ENCODE peak calls at places on chromosomes 1 and 21, in eight cellular contexts. One of them, this sample, is unnamed.

GRCh38 chr1:78682527-78682926 is 32.9 kb downstream of the IFI44 start:
- DNase-seq in sigmoid colon: no peak
- DNase-seq in GM20000: no peak
- DNase-seq in WTC11: no peak
- DNase-seq in HFF-Myc: no peak
- DNase-seq in tibial nerve: no peak
- DNase-seq in GM12878: no peak
- DNase-seq in ascending aorta: no peak
- DNase-seq in this sample: no peak

GRCh38 chr1:58908539-58909161 is 124.8 kb upstream of the JUN start:
- DNase-seq in GM12878: no peak
- DNase-seq in tibial nerve: no peak
- DNase-seq in ascending aorta: no peak
- DNase-seq in sigmoid colon: no peak
- DNase-seq in HFF-Myc: no peak
- DNase-seq in WTC11: no peak
- DNase-seq in GM20000: no peak
- DNase-seq in this sample: no peak

GRCh38 chr1:24856787-24857527 is 73.1 kb downstream of the RUNX3 start:
- DNase-seq in HFF-Myc: no peak
- DNase-seq in sigmoid colon: no peak
- DNase-seq in GM12878: no peak
- DNase-seq in tibial nerve: no peak
- DNase-seq in ascending aorta: no peak
- DNase-seq in GM20000: no peak
- DNase-seq in WTC11: no peak
- DNase-seq in this sample: no peak

GRCh38 chr1:178960781-178961180 is 64.9 kb upstream of the FAM20B start:
- DNase-seq in sigmoid colon: no peak
- DNase-seq in ascending aorta: no peak
- DNase-seq in HFF-Myc: no peak
- DNase-seq in GM12878: no peak
- DNase-seq in WTC11: no peak
- DNase-seq in GM20000: no peak
- DNase-seq in tibial nerve: no peak
- DNase-seq in this sample: no peak

GRCh38 chr1:244834596-244835275 is 722 bp upstream of the COX20 start:
- DNase-seq in WTC11: peak; percentile 87
- DNase-seq in GM20000: peak; percentile 93
- DNase-seq in GM12878: peak; percentile 88
- DNase-seq in sigmoid colon: peak; percentile 94
- DNase-seq in HFF-Myc: peak; percentile 84
- DNase-seq in ascending aorta: peak; percentile 63
- DNase-seq in tibial nerve: peak; percentile 84
- DNase-seq in this sample: peak; percentile 85

GRCh38 chr1:96923753-96924152 is 202.2 kb downstream of the PTBP2 start:
- DNase-seq in tibial nerve: no peak
- DNase-seq in ascending aorta: no peak
- DNase-seq in sigmoid colon: no peak
- DNase-seq in GM20000: no peak
- DNase-seq in HFF-Myc: no peak
- DNase-seq in GM12878: no peak
- DNase-seq in WTC11: no peak
- DNase-seq in this sample: no peak

GRCh38 chr1:64894438-64895196 is 71.7 kb downstream of the JAK1 start:
- DNase-seq in GM12878: no peak
- DNase-seq in sigmoid colon: no peak
- DNase-seq in tibial nerve: no peak
- DNase-seq in WTC11: no peak
- DNase-seq in GM20000: no peak
- DNase-seq in HFF-Myc: no peak
- DNase-seq in ascending aorta: no peak
- DNase-seq in this sample: no peak

GRCh38 chr1:37477946-37478345 is 3.6 kb downstream of the ZC3H12A start:
- DNase-seq in GM20000: no peak
- DNase-seq in sigmoid colon: no peak
- DNase-seq in WTC11: no peak
- DNase-seq in HFF-Myc: no peak
- DNase-seq in tibial nerve: no peak
- DNase-seq in ascending aorta: no peak
- DNase-seq in GM12878: no peak
- DNase-seq in this sample: no peak

GRCh38 chr1:53298163-53298685 is 29.6 kb downstream of the LRP8 start:
- DNase-seq in HFF-Myc: no peak
- DNase-seq in GM20000: no peak
- DNase-seq in ascending aorta: no peak
- DNase-seq in WTC11: no peak
- DNase-seq in GM12878: no peak
- DNase-seq in tibial nerve: no peak
- DNase-seq in sigmoid colon: no peak
- DNase-seq in this sample: no peak

GRCh38 chr1:53295295-53295694 is 32.6 kb downstream of the LRP8 start:
- DNase-seq in WTC11: no peak
- DNase-seq in sigmoid colon: no peak
- DNase-seq in GM12878: no peak
- DNase-seq in tibial nerve: no peak
- DNase-seq in HFF-Myc: no peak
- DNase-seq in ascending aorta: no peak
- DNase-seq in GM20000: no peak
- DNase-seq in this sample: no peak

GRCh38 chr1:53299233-53299632 is 28.6 kb downstream of the LRP8 start:
- DNase-seq in GM20000: no peak
- DNase-seq in WTC11: no peak
- DNase-seq in sigmoid colon: no peak
- DNase-seq in ascending aorta: no peak
- DNase-seq in HFF-Myc: no peak
- DNase-seq in GM12878: no peak
- DNase-seq in tibial nerve: no peak
- DNase-seq in this sample: no peak

GRCh38 chr1:53295746-53296722 is 31.8 kb downstream of the LRP8 start:
- DNase-seq in tibial nerve: no peak
- DNase-seq in GM20000: peak; percentile 68
- DNase-seq in GM12878: peak; percentile 36
- DNase-seq in HFF-Myc: no peak
- DNase-seq in ascending aorta: no peak
- DNase-seq in sigmoid colon: no peak
- DNase-seq in WTC11: no peak
- DNase-seq in this sample: peak; percentile 32

DNA sequence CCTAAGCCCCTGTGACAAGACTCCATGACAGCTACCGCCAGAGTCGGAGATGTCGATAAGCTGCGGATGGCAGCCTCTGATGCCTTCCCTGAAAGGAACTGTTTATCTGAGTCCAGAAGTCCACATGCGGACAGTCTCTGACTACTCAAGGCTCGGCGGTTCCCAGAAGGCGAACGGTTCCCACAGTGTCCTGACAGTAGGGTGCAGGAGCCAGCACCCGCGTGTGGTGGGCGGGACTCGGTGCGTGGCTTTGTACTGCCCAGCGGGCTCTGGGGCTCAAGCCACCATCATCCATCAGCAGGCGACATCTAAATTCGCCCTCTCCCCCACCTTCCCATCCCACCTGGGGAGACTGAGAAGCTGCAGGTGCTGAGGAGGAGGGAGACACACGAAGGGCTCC is 30.6 kb downstream of the LRP8 start:
- DNase-seq in GM20000: no peak
- DNase-seq in HFF-Myc: no peak
- DNase-seq in WTC11: no peak
- DNase-seq in GM12878: no peak
- DNase-seq in tibial nerve: no peak
- DNase-seq in sigmoid colon: no peak
- DNase-seq in ascending aorta: no peak
- DNase-seq in this sample: no peak
- TF ChIP-seq CTCF in GM20000: no peak
- TF ChIP-seq CTCF in HFF-Myc: no peak
- TF ChIP-seq CTCF in WTC11: no peak
- TF ChIP-seq CTCF in GM12878: no peak
- TF ChIP-seq CTCF in tibial nerve: no peak
- TF ChIP-seq CTCF in sigmoid colon: no peak
- TF ChIP-seq CTCF in ascending aorta: no peak
- TF ChIP-seq CTCF in this sample: no peak

GRCh38 chr1:169812131-169812530 is 17.4 kb upstream of the METTL18 start:
- DNase-seq in sigmoid colon: no peak
- DNase-seq in ascending aorta: no peak
- DNase-seq in GM20000: no peak
- DNase-seq in tibial nerve: no peak
- DNase-seq in WTC11: no peak
- DNase-seq in HFF-Myc: no peak
- DNase-seq in GM12878: no peak
- DNase-seq in this sample: no peak

GRCh38 chr1:169814265-169814664 is 19.6 kb upstream of the METTL18 start:
- DNase-seq in WTC11: no peak
- DNase-seq in sigmoid colon: no peak
- DNase-seq in GM20000: no peak
- DNase-seq in GM12878: no peak
- DNase-seq in ascending aorta: no peak
- DNase-seq in tibial nerve: no peak
- DNase-seq in HFF-Myc: no peak
- DNase-seq in this sample: no peak

GRCh38 chr1:169804941-169805340 is 10.2 kb upstream of the METTL18 start:
- DNase-seq in HFF-Myc: no peak
- DNase-seq in sigmoid colon: no peak
- DNase-seq in ascending aorta: no peak
- DNase-seq in WTC11: no peak
- DNase-seq in GM20000: no peak
- DNase-seq in tibial nerve: no peak
- DNase-seq in GM12878: no peak
- DNase-seq in this sample: no peak

GRCh38 chr1:169809370-169810095 is 14.8 kb upstream of the METTL18 start:
- DNase-seq in GM12878: no peak
- DNase-seq in ascending aorta: no peak
- DNase-seq in sigmoid colon: no peak
- DNase-seq in WTC11: no peak
- DNase-seq in GM20000: peak; percentile 28
- DNase-seq in HFF-Myc: peak; percentile 12
- DNase-seq in tibial nerve: peak; percentile 60
- DNase-seq in this sample: peak; percentile 20
- TF ChIP-seq CTCF in GM12878: peak; percentile 54
- TF ChIP-seq CTCF in ascending aorta: peak; percentile 65
- TF ChIP-seq CTCF in sigmoid colon: peak; percentile 38
- TF ChIP-seq CTCF in WTC11: peak; percentile 45
- TF ChIP-seq CTCF in GM20000: no peak
- TF ChIP-seq CTCF in HFF-Myc: peak; percentile 18
- TF ChIP-seq CTCF in tibial nerve: peak; percentile 67
- TF ChIP-seq CTCF in this sample: peak; percentile 78

GRCh38 chr21:34728479-34728878 is 59.7 kb downstream of the CLIC6 start:
- DNase-seq in ascending aorta: no peak
- DNase-seq in GM20000: no peak
- DNase-seq in GM12878: no peak
- DNase-seq in tibial nerve: no peak
- DNase-seq in WTC11: no peak
- DNase-seq in HFF-Myc: no peak
- DNase-seq in sigmoid colon: no peak
- DNase-seq in this sample: no peak

GRCh38 chr21:34724857-34725195 is 56.0 kb downstream of the CLIC6 start:
- DNase-seq in GM12878: no peak
- DNase-seq in ascending aorta: no peak
- DNase-seq in WTC11: no peak
- DNase-seq in sigmoid colon: no peak
- DNase-seq in GM20000: no peak
- DNase-seq in HFF-Myc: no peak
- DNase-seq in tibial nerve: no peak
- DNase-seq in this sample: no peak

GRCh38 chr21:34724131-34724856 is 55.5 kb downstream of the CLIC6 start:
- DNase-seq in WTC11: no peak
- DNase-seq in GM12878: no peak
- DNase-seq in HFF-Myc: no peak
- DNase-seq in tibial nerve: no peak
- DNase-seq in ascending aorta: no peak
- DNase-seq in sigmoid colon: no peak
- DNase-seq in GM20000: no peak
- DNase-seq in this sample: no peak

GRCh38 chr21:34726627-34727337 is 58.0 kb downstream of the CLIC6 start:
- DNase-seq in ascending aorta: no peak
- DNase-seq in tibial nerve: no peak
- DNase-seq in HFF-Myc: no peak
- DNase-seq in GM12878: no peak
- DNase-seq in sigmoid colon: no peak
- DNase-seq in WTC11: no peak
- DNase-seq in GM20000: no peak
- DNase-seq in this sample: no peak

GRCh38 chr21:34722684-34723300 is 54.0 kb downstream of the CLIC6 start:
- DNase-seq in GM20000: peak; percentile 44
- DNase-seq in WTC11: peak; percentile 76
- DNase-seq in ascending aorta: no peak
- DNase-seq in sigmoid colon: no peak
- DNase-seq in HFF-Myc: no peak
- DNase-seq in GM12878: no peak
- DNase-seq in tibial nerve: no peak
- DNase-seq in this sample: peak; percentile 6
- TF ChIP-seq CTCF in GM20000: peak; percentile 45
- TF ChIP-seq CTCF in WTC11: peak; percentile 91
- TF ChIP-seq CTCF in ascending aorta: peak; percentile 24
- TF ChIP-seq CTCF in sigmoid colon: no peak
- TF ChIP-seq CTCF in HFF-Myc: peak; percentile 67
- TF ChIP-seq CTCF in GM12878: peak; percentile 45
- TF ChIP-seq CTCF in tibial nerve: no peak
- TF ChIP-seq CTCF in this sample: peak; percentile 58

GRCh38 chr1:40649592-40649930 is 15.9 kb downstream of the RIMS3 start:
- DNase-seq in sigmoid colon: no peak
- DNase-seq in GM12878: no peak
- DNase-seq in HFF-Myc: no peak
- DNase-seq in tibial nerve: no peak
- DNase-seq in WTC11: no peak
- DNase-seq in GM20000: no peak
- DNase-seq in ascending aorta: no peak
- DNase-seq in this sample: no peak

GRCh38 chr1:40652452-40652851 is 13.0 kb downstream of the RIMS3 start:
- DNase-seq in ascending aorta: no peak
- DNase-seq in GM12878: no peak
- DNase-seq in WTC11: no peak
- DNase-seq in tibial nerve: no peak
- DNase-seq in GM20000: no peak
- DNase-seq in sigmoid colon: no peak
- DNase-seq in HFF-Myc: no peak
- DNase-seq in this sample: no peak

GRCh38 chr1:40651138-40651857 is 14.2 kb downstream of the RIMS3 start:
- DNase-seq in WTC11: no peak
- DNase-seq in tibial nerve: no peak
- DNase-seq in GM12878: no peak
- DNase-seq in ascending aorta: no peak
- DNase-seq in GM20000: no peak
- DNase-seq in HFF-Myc: no peak
- DNase-seq in sigmoid colon: no peak
- DNase-seq in this sample: no peak

GRCh38 chr1:40648928-40649591 is 16.4 kb downstream of the RIMS3 start:
- DNase-seq in HFF-Myc: no peak
- DNase-seq in GM12878: no peak
- DNase-seq in WTC11: no peak
- DNase-seq in ascending aorta: no peak
- DNase-seq in GM20000: no peak
- DNase-seq in sigmoid colon: no peak
- DNase-seq in tibial nerve: no peak
- DNase-seq in this sample: no peak

DNA sequence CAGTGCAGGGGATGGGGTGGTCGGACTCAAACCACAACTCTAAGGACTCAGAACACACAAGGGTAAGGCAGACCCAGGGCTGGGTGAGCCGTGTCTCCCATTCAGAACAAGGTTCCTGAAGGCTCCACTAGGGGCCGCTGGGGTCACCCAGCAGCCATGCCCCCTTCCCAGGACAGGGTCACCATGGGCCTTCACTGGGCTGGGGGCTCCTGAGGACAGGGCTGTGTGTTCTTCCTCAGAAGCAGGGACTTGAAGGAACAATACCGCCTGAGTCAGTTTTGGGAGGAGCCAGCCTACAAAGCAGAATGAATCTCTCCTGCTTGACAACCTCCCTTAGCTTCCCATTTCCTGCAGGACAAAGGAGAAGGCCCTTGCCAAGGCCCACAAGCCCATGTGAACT is 15.4 kb downstream of the RIMS3 start:
- DNase-seq in HFF-Myc: no peak
- DNase-seq in ascending aorta: no peak
- DNase-seq in WTC11: peak; percentile 76
- DNase-seq in GM20000: peak; percentile 58
- DNase-seq in tibial nerve: no peak
- DNase-seq in sigmoid colon: no peak
- DNase-seq in GM12878: no peak
- DNase-seq in this sample: no peak
- TF ChIP-seq CTCF in HFF-Myc: peak; percentile 48
- TF ChIP-seq CTCF in ascending aorta: no peak
- TF ChIP-seq CTCF in WTC11: peak; percentile 50
- TF ChIP-seq CTCF in GM20000: peak; percentile 25
- TF ChIP-seq CTCF in tibial nerve: no peak
- TF ChIP-seq CTCF in sigmoid colon: no peak
- TF ChIP-seq CTCF in GM12878: peak; percentile 48
- TF ChIP-seq CTCF in this sample: peak; percentile 46